ENCODE peak calls at places on chromosomes 13 and 19, in four cellular contexts. E is mucosa of descending colon, W is ascending aorta, C is thoracic aorta. D is an unnamed sample. For H3K36me3 and H3K4me1, the result is how much of the 10 kb centered on the place peaks cover.

GRCh38 chr13:51759240-51759639 is 44.7 kb downstream of the DHRS12 start:
- DNase-seq in E (no peak), W (no peak), C (no peak), D (peak)

GRCh38 chr13:114077938-114078335 is 54.5 kb downstream of the RASA3 start:
- DNase-seq in E (peak), W (peak), C (no peak), D (peak)

GRCh38 chr19:55228403-55229031 is at the start of gene TMEM86B:
- DNase-seq in E (no peak), W (no peak), C (no peak), D (no peak)

GRCh38 chr19:45765365-45766292 is 3.4 kb downstream of the SIX5 start:
- DNase-seq in E (no peak), W (no peak), C (no peak), D (no peak)

GRCh38 chr19:33799507-33799906 is 2.8 kb downstream of the KCTD15 start:
- DNase-seq in E (no peak), W (no peak), C (no peak), D (no peak)

GRCh38 chr13:28716511-28716910 is 2.3 kb downstream of the SLC46A3 start:
- DNase-seq in E (peak), W (peak), C (no peak), D (peak)

GRCh38 chr13:100235311-100235901 is 146.5 kb downstream of the PCCA start:
- DNase-seq in E (no peak), W (no peak), C (no peak), D (peak)

GRCh38 chr13:43720780-43721397 is 65.9 kb downstream of the ENOX1 start:
- DNase-seq in E (no peak), W (no peak), C (no peak), D (peak)

GRCh38 chr19:7980168-7980567 is 25.3 kb downstream of the ELAVL1 start:
- DNase-seq in E (no peak), W (no peak), C (no peak), D (no peak)

GRCh38 chr19:7979559-7979958 is 25.9 kb downstream of the ELAVL1 start:
- DNase-seq in E (peak), W (no peak), C (no peak), D (no peak)

GRCh38 chr19:7977723-7978040 is 27.8 kb downstream of the ELAVL1 start:
- DNase-seq in E (peak), W (no peak), C (no peak), D (no peak)

GRCh38 chr19:7978196-7978825 is 27.1 kb downstream of the ELAVL1 start:
- DNase-seq in E (no peak), W (no peak), C (no peak), D (no peak)

GRCh38 chr19:7979011-7979410 is 26.4 kb downstream of the ELAVL1 start:
- DNase-seq in E (peak), W (no peak), C (no peak), D (no peak)
- H3K36me3 ChIP-seq in E (under half), W (half or more), C (under half), D (half or more)

DNA sequence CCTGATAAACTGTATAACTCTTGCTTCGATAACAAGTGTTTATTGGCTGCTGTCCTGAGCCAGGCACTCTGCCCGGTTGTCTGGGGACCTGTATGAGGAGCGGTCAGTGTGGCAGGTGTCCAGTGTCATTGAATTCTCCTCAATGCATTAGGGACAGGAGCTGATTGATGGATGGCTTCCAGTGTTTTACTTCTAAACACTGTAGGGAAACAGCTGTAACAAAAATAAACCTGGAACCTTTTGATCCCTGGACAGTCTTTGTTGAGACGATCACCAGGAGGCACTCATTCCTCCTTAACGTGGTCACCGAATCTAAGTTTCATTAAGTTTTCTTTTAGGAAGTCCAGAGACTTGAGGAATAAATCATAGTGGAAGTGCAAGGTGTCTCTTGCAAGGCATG is 17.9 kb downstream of the UBAC2 start:
- DNase-seq in E (no peak), W (no peak), C (no peak), D (no peak)
- H3K4me3 ChIP-seq in E (no peak), W (no peak), C (no peak), D (no peak)

DNA sequence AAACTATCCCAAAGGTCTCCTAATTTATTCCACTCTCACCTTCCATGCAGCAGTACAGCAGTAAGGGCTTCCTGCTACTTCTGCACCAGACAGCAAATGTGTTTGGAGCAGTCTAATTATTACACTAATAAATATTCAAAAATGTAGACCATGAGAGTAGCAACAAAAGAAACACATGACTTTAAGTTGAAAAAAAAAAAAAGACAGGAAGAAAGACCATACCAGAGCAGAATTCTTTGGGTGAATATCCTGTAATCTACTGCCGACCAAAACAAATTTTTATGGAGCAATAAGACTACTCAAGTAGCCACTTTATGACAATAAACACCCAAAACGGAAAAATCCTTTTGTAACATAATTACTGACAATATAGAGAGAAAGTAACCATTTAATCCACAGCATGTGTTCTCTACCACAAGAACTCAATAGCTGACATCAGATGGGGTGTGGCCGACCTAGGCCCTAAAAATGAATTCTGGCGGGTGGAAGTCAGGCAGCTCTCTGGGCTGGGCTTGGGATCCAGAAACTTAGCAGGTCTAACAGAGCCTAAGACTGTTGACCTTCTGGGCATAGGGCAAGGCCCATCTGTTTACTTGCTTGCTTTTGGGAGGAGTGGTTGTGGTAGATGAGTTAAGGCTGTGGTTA is 4.6 kb downstream of the KLF12 start:
- DNase-seq in E (no peak), W (no peak), C (no peak), D (no peak)
- H3K4me1 ChIP-seq in E (under half), W (under half), C (under half), D (under half)

GRCh38 chr19:19527674-19528625 is 761 bp upstream of the YJEFN3 start:
- DNase-seq in E (no peak), W (no peak), C (no peak), D (no peak)
- H3K36me3 ChIP-seq in E (under half), W (under half), C (under half), D (under half)

GRCh38 chr19:861099-861755 is 1.8 kb downstream of the CFD start:
- DNase-seq in E (peak), W (no peak), C (no peak), D (no peak)
- H3K4me3 ChIP-seq in E (no peak), W (peak), C (no peak), D (no peak)

GRCh38 chr19:17751912-17752273 is 616 bp downstream of the FCHO1 start:
- DNase-seq in E (no peak), W (no peak), C (no peak), D (no peak)
- H3K4me1 ChIP-seq in E (under half), W (under half), C (under half), D (under half)

DNA sequence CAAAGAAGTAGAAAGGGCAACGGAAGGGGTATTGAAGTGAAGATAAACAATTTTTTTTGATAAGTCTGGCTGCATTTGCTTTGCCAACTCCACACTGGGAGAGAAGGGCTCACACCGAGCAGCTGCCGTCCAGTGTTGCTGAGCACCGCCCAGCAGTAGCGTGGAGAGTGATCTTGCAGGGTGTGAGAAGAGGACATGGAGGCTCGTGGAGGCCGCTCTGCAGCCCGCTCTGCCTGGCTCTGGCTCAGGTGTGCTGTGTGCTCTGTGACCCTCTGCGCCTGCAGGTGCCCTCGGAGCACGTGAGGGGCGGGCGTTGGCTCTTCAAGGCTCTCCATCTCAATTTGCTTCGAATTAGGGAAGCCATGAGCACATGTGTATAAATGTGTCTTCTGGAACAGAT is 35.9 kb upstream of the TEX29 start:
- DNase-seq in E (no peak), W (no peak), C (no peak), D (no peak)
- H3K36me3 ChIP-seq in E (under half), W (half or more), C (under half), D (half or more)

D was measured in mesenchymal stem cell.